ENCODE peak calls at places on chromosome 15, in six cellular contexts. H is NCI-H524, S is NCI-H82, T is amygdala, R is activated T-cell treated with anti-CD3 and anti-CD28 coated beads for 24 hours, X is H54. W is an unnamed sample.
A peak's percentile ranks its signal among the peaks of the same experiment; 100 is the strongest.

GRCh38 chr15:70789213-70789612 is 25.9 kb upstream of the UACA start:
- DNase-seq in H (no peak), T (no peak), R (no peak), X (no peak), S (no peak), W (no peak)

GRCh38 chr15:44129911-44130310 is 65.2 kb downstream of the FRMD5 start:
- DNase-seq in S (no peak), H (no peak), T (no peak), X (no peak), R (no peak), W (no peak)

GRCh38 chr15:35173444-35174118 is 88.5 kb upstream of the NANOGP8 start:
- DNase-seq in X (no peak), H (no peak), S (no peak), R (no peak), T (no peak), W (no peak)

GRCh38 chr15:82768414-82769081 is 37.3 kb downstream of the FSD2 start:
- DNase-seq in R (no peak), S (no peak), T (no peak), H (no peak), X (peak; percentile 12), W (no peak)

GRCh38 chr15:68507447-68507846 is 71.3 kb upstream of the CORO2B start:
- DNase-seq in T (no peak), H (no peak), R (no peak), X (no peak), S (no peak), W (no peak)

GRCh38 chr15:57283774-57284508 is 92.4 kb upstream of the CGNL1 start:
- DNase-seq in S (no peak), H (no peak), X (no peak), T (no peak), R (no peak), W (no peak)

GRCh38 chr15:84598250-84598649 is 2.6 kb upstream of the ZSCAN2 start:
- DNase-seq in R (no peak), T (no peak), H (no peak), S (peak; percentile 19), X (no peak), W (peak; percentile 57)

GRCh38 chr15:86398986-86399677 is 319.5 kb downstream of the AGBL1 start:
- DNase-seq in X (no peak), H (no peak), R (no peak), T (no peak), S (no peak), W (no peak)

GRCh38 chr15:85854345-85855097 is 59.8 kb upstream of the KLHL25 start:
- DNase-seq in X (peak; percentile 45), T (no peak), R (peak; percentile 41), H (peak; percentile 62), S (peak; percentile 81), W (no peak)

GRCh38 chr15:43185161-43186002 is at the start of gene CCNDBP1:
- DNase-seq in T (peak; percentile 53), H (peak; percentile 76), S (peak; percentile 97), R (peak; percentile 85), X (peak; percentile 96), W (peak; percentile 91)

GRCh38 chr15:80856809-80857377 is 77.7 kb downstream of the CEMIP start:
- DNase-seq in R (no peak), X (peak; percentile 38), S (no peak), H (no peak), T (no peak), W (no peak)

GRCh38 chr15:29093696-29094343 is 175.8 kb downstream of the NSMCE3 start:
- DNase-seq in X (no peak), R (no peak), T (no peak), S (no peak), H (no peak), W (peak; percentile 22)

GRCh38 chr15:53843166-53843565 is 83.7 kb upstream of the WDR72 start:
- DNase-seq in H (no peak), X (no peak), R (no peak), T (no peak), S (no peak), W (no peak)

GRCh38 chr15:69853572-69853971 is 244.1 kb downstream of the TLE3 start:
- DNase-seq in X (peak; percentile 74), H (no peak), S (no peak), R (no peak), T (no peak), W (no peak)

GRCh38 chr15:33086500-33087141 is 107.9 kb downstream of the FMN1 start:
- DNase-seq in S (peak; percentile 56), H (no peak), R (no peak), T (no peak), X (no peak), W (no peak)

GRCh38 chr15:96327155-96327741 is 3.3 kb upstream of the NR2F2 start:
- DNase-seq in S (peak; percentile 81), T (no peak), R (no peak), X (peak; percentile 71), H (peak; percentile 76), W (no peak)

GRCh38 chr15:28023933-28024888 is 74.9 kb downstream of the OCA2 start:
- DNase-seq in T (no peak), S (no peak), H (peak; percentile 10), X (no peak), R (no peak), W (no peak)

W was measured in CD14-positive monocyte.